ENCODE peak calls at places on chromosomes 1 and 21, in five cellular contexts. L is MM.1S, T is AG10803, Q is heart right ventricle, D is foreskin fibroblast. A is an unnamed sample.

GRCh38 chr21:33975548-33976081 is 60.0 kb upstream of the ATP5PO start:
- DNase-seq in L (no peak), T (peak), Q (no peak), D (peak), A (peak)

GRCh38 chr1:207826557-207827487 is 75.0 kb downstream of the CD46 start:
- DNase-seq in L (no peak), T (no peak), Q (no peak), D (peak), A (no peak)

GRCh38 chr1:156958247-156958714 is 37.8 kb downstream of the LRRC71 start:
- DNase-seq in L (peak), T (no peak), Q (no peak), D (no peak), A (no peak)

GRCh38 chr1:89198081-89198480 is 661 bp downstream of the GBP4 start:
- DNase-seq in L (no peak), T (no peak), Q (no peak), D (no peak), A (no peak)

GRCh38 chr1:205588691-205589445 is 42.9 kb downstream of the ELK4 start:
- DNase-seq in L (no peak), T (peak), Q (no peak), D (peak), A (no peak)

GRCh38 chr1:6243053-6243834 is 735 bp upstream of the HES3 start:
- DNase-seq in L (no peak), T (no peak), Q (no peak), D (no peak), A (no peak)

GRCh38 chr1:19476440-19477190 is 8.7 kb downstream of the CAPZB start:
- DNase-seq in L (no peak), T (no peak), Q (no peak), D (no peak), A (no peak)

GRCh38 chr1:10772711-10773110 is 23.7 kb downstream of the CASZ1 start:
- DNase-seq in L (no peak), T (no peak), Q (no peak), D (no peak), A (no peak)

GRCh38 chr1:99629164-99629563 is 16.7 kb upstream of the PALMD start:
- DNase-seq in L (no peak), T (no peak), Q (no peak), D (no peak), A (no peak)

GRCh38 chr1:25128168-25128621 is 104.1 kb downstream of the SYF2 start:
- DNase-seq in L (no peak), T (no peak), Q (no peak), D (no peak), A (peak)

GRCh38 chr1:235069577-235070563 is 58.8 kb downstream of the TOMM20 start:
- DNase-seq in L (no peak), T (peak), Q (peak), D (peak), A (no peak)

GRCh38 chr1:103106426-103107321 is 1.6 kb downstream of the COL11A1 start:
- DNase-seq in L (peak), T (peak), Q (no peak), D (peak), A (peak)

GRCh38 chr1:63857478-63857877 is 83.7 kb downstream of the ROR1 start:
- DNase-seq in L (no peak), T (no peak), Q (no peak), D (no peak), A (no peak)

GRCh38 chr1:239985044-239985443 is 106.6 kb upstream of the FMN2 start:
- DNase-seq in L (no peak), T (no peak), Q (no peak), D (no peak), A (no peak)

GRCh38 chr1:244302889-244303609 is 148.7 kb downstream of the ADSS2 start:
- DNase-seq in L (no peak), T (peak), Q (no peak), D (peak), A (no peak)

GRCh38 chr1:184145083-184145482 is 93.6 kb downstream of the TSEN15 start:
- DNase-seq in L (no peak), T (no peak), Q (no peak), D (no peak), A (no peak)

GRCh38 chr21:45428534-45428933 is 23.6 kb downstream of the COL18A1 start:
- DNase-seq in L (no peak), T (no peak), Q (no peak), D (no peak), A (no peak)

GRCh38 chr1:116722016-116722838 is 32.0 kb upstream of the CD2 start:
- DNase-seq in L (no peak), T (no peak), Q (no peak), D (peak), A (no peak)

GRCh38 chr1:172154571-172154970 is 265.9 kb upstream of the C1orf105 start:
- DNase-seq in L (no peak), T (peak), Q (no peak), D (peak), A (peak)

GRCh38 chr1:51058863-51059262 is 43.2 kb upstream of the C1orf185 start:
- DNase-seq in L (no peak), T (peak), Q (no peak), D (peak), A (peak)
- TF ChIP-seq CTCF in L (peak), T (peak), Q (no peak), D (peak), A (peak)

DNA sequence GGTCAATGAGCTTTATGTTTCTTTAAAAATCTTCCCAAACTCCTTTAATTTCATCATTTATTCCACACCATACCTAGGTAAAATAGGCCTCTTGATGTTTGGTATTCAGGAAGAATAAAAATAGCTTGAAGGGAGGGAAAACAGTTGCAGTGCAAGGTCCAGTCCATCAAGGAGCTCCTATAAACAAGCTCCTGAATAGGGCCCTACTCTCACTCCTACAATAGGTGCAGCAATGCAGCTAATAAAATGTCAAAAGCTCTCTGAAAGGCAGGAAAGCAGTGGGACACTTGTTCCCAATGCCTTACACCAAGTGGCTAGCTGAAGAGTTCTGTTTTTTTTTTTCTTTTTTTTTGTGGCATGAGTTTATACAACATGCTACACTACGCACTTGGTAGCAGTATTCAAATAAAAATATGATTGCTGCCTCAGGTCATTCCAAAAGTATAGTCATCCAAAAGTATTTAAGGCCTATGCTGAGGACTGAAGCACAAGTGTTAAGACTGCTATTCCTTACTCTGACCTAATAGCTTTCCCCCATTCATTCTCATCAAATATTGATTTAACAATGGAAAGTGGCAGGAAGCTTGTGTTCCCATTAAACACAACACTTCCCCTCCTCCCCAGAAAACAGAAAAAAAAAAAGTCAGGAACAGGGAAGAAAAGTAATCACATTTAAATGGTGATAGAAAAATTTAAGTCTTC is 9.8 kb downstream of the TEX38 start:
- DNase-seq in L (no peak), T (no peak), Q (no peak), D (no peak), A (no peak)
- H3K4me3 ChIP-seq in L (no peak), T (no peak), Q (no peak), D (no peak), A (no peak)

GRCh38 chr1:109210058-109210457 is 3.7 kb upstream of the SARS1 start:
- DNase-seq in L (no peak), T (no peak), Q (no peak), D (no peak), A (no peak)
- TF ChIP-seq CTCF in L (no peak), T (no peak), Q (no peak), D (no peak), A (no peak)

GRCh38 chr1:155320252-155320651 is 442 bp upstream of the RUSC1 start:
- DNase-seq in L (no peak), T (no peak), Q (no peak), D (no peak), A (no peak)

GRCh38 chr1:155322571-155322952 is 1.9 kb downstream of the RUSC1 start:
- DNase-seq in L (no peak), T (no peak), Q (no peak), D (peak), A (no peak)

GRCh38 chr1:155322953-155323728 is 2.4 kb downstream of the RUSC1 start:
- DNase-seq in L (peak), T (peak), Q (peak), D (peak), A (peak)

GRCh38 chr1:155320661-155321576 is at the start of gene RUSC1:
- DNase-seq in L (no peak), T (peak), Q (peak), D (peak), A (no peak)

GRCh38 chr1:155321577-155322497 is 1.1 kb downstream of the RUSC1 start:
- DNase-seq in L (no peak), T (no peak), Q (peak), D (peak), A (no peak)
- H3K4me3 ChIP-seq in L (no peak), T (peak), Q (peak), D (peak), A (no peak)

GRCh38 chr1:228460830-228461229 is 26.4 kb upstream of the RNF187 start:
- DNase-seq in L (no peak), T (no peak), Q (no peak), D (no peak), A (no peak)

GRCh38 chr1:228457017-228457395 is 30.2 kb upstream of the RNF187 start:
- DNase-seq in L (peak), T (no peak), Q (no peak), D (no peak), A (no peak)

GRCh38 chr1:228457396-228458176 is 29.6 kb upstream of the RNF187 start:
- DNase-seq in L (peak), T (peak), Q (peak), D (peak), A (peak)

GRCh38 chr1:228456252-228457016 is 30.7 kb upstream of the RNF187 start:
- DNase-seq in L (no peak), T (no peak), Q (no peak), D (no peak), A (no peak)

GRCh38 chr1:228459091-228459993 is 27.8 kb upstream of the RNF187 start:
- DNase-seq in L (peak), T (peak), Q (peak), D (peak), A (peak)
- TF ChIP-seq CTCF in L (peak), T (peak), Q (peak), D (peak), A (peak)

GRCh38 chr1:179743679-179744400 is 749 bp downstream of the FAM163A start:
- DNase-seq in L (no peak), T (no peak), Q (peak), D (peak), A (no peak)
- H3K4me3 ChIP-seq in L (no peak), T (no peak), Q (peak), D (no peak), A (no peak)

DNA sequence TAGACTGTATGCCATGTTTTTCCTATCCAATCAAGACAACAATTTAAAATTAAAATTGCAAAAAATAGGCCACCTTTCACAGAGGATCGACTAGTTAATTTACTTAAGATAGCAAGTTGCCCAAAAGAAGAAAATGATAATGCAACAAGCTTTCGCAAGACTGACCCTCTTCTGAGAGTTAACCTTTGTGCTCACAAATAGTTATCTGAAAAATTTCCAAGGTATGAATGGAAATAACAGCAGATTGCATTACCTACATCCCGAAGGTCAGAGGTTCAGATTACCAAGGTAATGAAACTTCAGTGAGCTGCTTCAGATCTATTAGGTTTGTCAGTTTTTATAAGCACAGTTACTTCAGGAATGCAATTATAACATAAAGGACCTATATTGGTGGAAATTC is 298.0 kb downstream of the KCTD3 start:
- DNase-seq in L (no peak), T (no peak), Q (no peak), D (no peak), A (no peak)
- TF ChIP-seq CTCF in L (no peak), T (no peak), Q (no peak), D (no peak), A (no peak)

DNA sequence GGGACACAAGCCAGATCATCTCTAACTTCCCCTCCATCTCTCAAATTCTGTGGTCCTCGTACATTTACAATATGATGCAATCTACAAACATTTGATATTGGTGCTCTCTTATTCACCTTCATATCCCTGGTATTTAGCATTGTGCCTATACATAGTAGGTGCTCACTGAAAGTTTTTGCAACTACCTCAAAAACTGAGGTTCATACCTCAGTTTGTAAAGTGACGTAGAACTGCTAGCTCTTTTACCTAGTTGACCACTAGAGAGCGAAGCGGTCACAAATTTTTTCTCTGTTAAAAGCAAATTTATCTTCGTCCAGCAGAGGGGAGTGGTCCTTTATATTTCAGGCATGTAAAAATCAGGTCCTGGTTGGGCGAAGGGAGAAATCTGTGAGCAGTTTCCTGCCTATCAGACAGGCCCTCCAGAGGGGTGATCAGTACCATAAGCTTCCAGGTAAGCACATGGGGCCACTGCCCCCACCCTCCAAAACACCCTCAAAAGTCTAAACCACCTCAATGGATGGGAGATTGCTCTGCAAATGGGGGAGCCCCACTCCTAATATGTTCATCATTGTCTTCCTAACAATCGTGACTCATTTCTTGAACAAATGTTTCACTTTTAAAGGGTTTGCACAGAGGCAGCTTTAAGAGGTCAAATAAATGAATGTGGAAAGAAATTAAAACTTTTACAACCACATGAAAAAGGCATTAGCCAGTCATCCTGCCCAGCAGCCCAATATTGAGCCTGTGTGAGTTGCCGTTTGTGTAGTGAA is 10.6 kb upstream of the HLCS start:
- DNase-seq in L (peak), T (peak), Q (no peak), D (peak), A (no peak)
- H3K4me3 ChIP-seq in L (peak), T (peak), Q (no peak), D (peak), A (peak)

GRCh38 chr1:34549199-34549598 is 205.6 kb upstream of the GJB5 start:
- DNase-seq in L (no peak), T (no peak), Q (no peak), D (no peak), A (no peak)

DNA sequence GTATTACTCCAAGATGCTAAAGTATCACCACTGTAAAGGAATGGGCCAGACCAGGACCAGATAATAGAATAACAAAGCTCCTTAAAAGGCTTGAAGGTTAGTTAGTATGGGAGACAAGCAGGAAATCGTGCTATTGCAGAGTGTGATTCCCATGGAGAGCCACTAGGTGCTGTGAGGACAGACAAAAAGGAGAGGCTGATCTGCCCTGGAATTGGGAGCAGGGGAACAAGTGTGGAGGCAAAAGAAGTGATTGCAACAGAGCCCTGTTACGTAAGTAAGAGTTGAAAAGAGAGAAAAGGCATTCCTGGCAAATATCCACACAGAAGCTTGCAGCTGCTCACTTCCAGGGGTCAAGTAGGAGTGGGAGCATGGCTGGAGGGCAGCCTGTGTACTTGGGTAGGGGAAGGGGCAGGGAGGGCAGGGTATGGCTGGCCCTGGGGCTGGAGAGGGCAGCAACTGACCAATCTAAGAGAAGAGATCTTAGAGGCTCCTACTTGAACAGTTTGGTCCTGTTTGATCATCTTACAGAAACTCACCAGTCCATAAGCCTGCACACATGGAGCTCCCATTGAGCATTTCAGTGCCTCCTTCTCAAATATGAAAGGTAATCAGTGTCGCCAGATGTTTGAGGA is 207.7 kb upstream of the GJB5 start:
- DNase-seq in L (no peak), T (peak), Q (no peak), D (no peak), A (no peak)
- TF ChIP-seq CTCF in L (peak), T (peak), Q (no peak), D (peak), A (peak)